ENCODE peak calls at places on chromosomes 12 and 14, in ten cellular contexts. D is NCI-H2081; B is stimulated activated CD8-positive, alpha-beta memory T cell treated with anti-CD3 and anti-CD28 coated beads, Interleukin-2, amount 100 ng/mL, for 1 hour; Y is A549; L is left cardiac atrium; O is DMS153; G is stromal cell of bone marrow; E is mucosa of descending colon; U is non-pigmented ciliary epithelial cell; R is HFF-Myc. V is an unnamed sample.

GRCh38 chr12:106123110-106123509 is 15.6 kb downstream of the NUAK1 start:
- DNase-seq in D (no peak), B (no peak), Y (no peak), L (no peak), O (no peak), G (no peak), E (no peak), U (no peak), R (no peak), V (no peak)

GRCh38 chr14:34623506-34623905 is 6.4 kb downstream of the SNX6 start:
- DNase-seq in D (no peak), B (no peak), Y (no peak), L (no peak), O (no peak), G (no peak), E (no peak), U (no peak), R (no peak), V (no peak)

GRCh38 chr12:4700621-4701026 is 19.6 kb upstream of the GALNT8 start:
- DNase-seq in D (no peak), B (no peak), Y (no peak), L (peak), O (peak), G (peak), E (no peak), U (no peak), R (no peak), V (peak)

GRCh38 chr12:95815635-95816212 is 25.2 kb upstream of the NTN4 start:
- DNase-seq in D (peak), B (no peak), Y (peak), L (no peak), O (peak), G (no peak), E (no peak), U (no peak), R (no peak), V (no peak)

GRCh38 chr12:108609535-108610335 is 11.9 kb upstream of the TMEM119 start:
- DNase-seq in D (no peak), B (no peak), Y (no peak), L (peak), O (no peak), G (peak), E (peak), U (no peak), R (peak), V (peak)

GRCh38 chr14:55339770-55340169 is 68.5 kb downstream of the FBXO34 start:
- DNase-seq in D (no peak), B (no peak), Y (no peak), L (no peak), O (no peak), G (no peak), E (no peak), U (no peak), R (no peak), V (no peak)

GRCh38 chr12:58067610-58068387 is 126.4 kb downstream of the ATP23 start:
- DNase-seq in D (no peak), B (no peak), Y (peak), L (no peak), O (no peak), G (peak), E (no peak), U (peak), R (peak), V (peak)

GRCh38 chr12:8036366-8036765 is 3.9 kb downstream of the FOXJ2 start:
- DNase-seq in D (no peak), B (no peak), Y (no peak), L (no peak), O (no peak), G (no peak), E (no peak), U (no peak), R (no peak), V (no peak)

GRCh38 chr12:121079736-121080272 is 40.8 kb upstream of the OASL start:
- DNase-seq in D (no peak), B (no peak), Y (no peak), L (no peak), O (no peak), G (no peak), E (no peak), U (no peak), R (no peak), V (no peak)

GRCh38 chr12:128983371-128983770 is 130.1 kb downstream of the GLT1D1 start:
- DNase-seq in D (no peak), B (no peak), Y (no peak), L (no peak), O (no peak), G (no peak), E (no peak), U (no peak), R (no peak), V (no peak)

GRCh38 chr12:130582286-130582685 is 133.8 kb downstream of the RIMBP2 start:
- DNase-seq in D (no peak), B (no peak), Y (no peak), L (no peak), O (no peak), G (no peak), E (no peak), U (no peak), R (no peak), V (no peak)

GRCh38 chr12:2960432-2960956 is 1.3 kb downstream of the TEAD4 start:
- DNase-seq in D (peak), B (no peak), Y (peak), L (no peak), O (no peak), G (no peak), E (no peak), U (no peak), R (no peak), V (no peak)

GRCh38 chr12:109595321-109595902 is 21.8 kb downstream of the MVK start:
- DNase-seq in D (no peak), B (no peak), Y (no peak), L (no peak), O (no peak), G (no peak), E (no peak), U (no peak), R (no peak), V (no peak)

GRCh38 chr12:15556411-15556810 is 232.8 kb downstream of the EPS8 start:
- DNase-seq in D (no peak), B (no peak), Y (no peak), L (no peak), O (no peak), G (no peak), E (no peak), U (no peak), R (no peak), V (no peak)

GRCh38 chr14:64566651-64567122 is 16.9 kb downstream of the PPP1R36 start:
- DNase-seq in D (no peak), B (no peak), Y (no peak), L (no peak), O (no peak), G (peak), E (no peak), U (no peak), R (peak), V (no peak)

GRCh38 chr12:45388545-45388944 is 172.7 kb downstream of the ANO6 start:
- DNase-seq in D (no peak), B (no peak), Y (peak), L (no peak), O (no peak), G (peak), E (peak), U (no peak), R (no peak), V (peak)

GRCh38 chr14:50364792-50365191 is 31.9 kb downstream of the CDKL1 start:
- DNase-seq in D (no peak), B (no peak), Y (no peak), L (no peak), O (no peak), G (no peak), E (peak), U (no peak), R (no peak), V (no peak)

GRCh38 chr12:113162102-113163029 is 12.8 kb downstream of the CFAP73 start:
- DNase-seq in D (no peak), B (no peak), Y (no peak), L (no peak), O (no peak), G (no peak), E (no peak), U (no peak), R (no peak), V (no peak)

GRCh38 chr14:26526132-26526531 is 71.7 kb downstream of the NOVA1 start:
- DNase-seq in D (no peak), B (no peak), Y (no peak), L (no peak), O (no peak), G (peak), E (no peak), U (no peak), R (no peak), V (no peak)

GRCh38 chr12:99302874-99303273 is 344.7 kb upstream of the GARIN6 start:
- DNase-seq in D (no peak), B (no peak), Y (no peak), L (no peak), O (no peak), G (no peak), E (no peak), U (no peak), R (no peak), V (no peak)

GRCh38 chr12:48996794-48997718 is 2.1 kb downstream of the DDN start:
- DNase-seq in D (peak), B (peak), Y (peak), L (peak), O (peak), G (no peak), E (peak), U (no peak), R (no peak), V (no peak)

GRCh38 chr14:73797540-73797925 is 54.1 kb upstream of the PTGR2 start:
- DNase-seq in D (no peak), B (no peak), Y (no peak), L (no peak), O (no peak), G (no peak), E (no peak), U (no peak), R (no peak), V (no peak)

GRCh38 chr12:124032265-124032886 is 59.4 kb downstream of the ZNF664 start:
- DNase-seq in D (peak), B (no peak), Y (peak), L (no peak), O (no peak), G (peak), E (peak), U (no peak), R (peak), V (no peak)

GRCh38 chr12:62866451-62867082 is 68.4 kb downstream of the PPM1H start:
- DNase-seq in D (no peak), B (no peak), Y (peak), L (no peak), O (no peak), G (no peak), E (no peak), U (peak), R (no peak), V (peak)

GRCh38 chr14:101116065-101116464 is 212.5 kb upstream of the RTL1 start:
- DNase-seq in D (no peak), B (no peak), Y (no peak), L (no peak), O (no peak), G (no peak), E (no peak), U (no peak), R (no peak), V (no peak)

GRCh38 chr14:103630364-103631108 is 1.5 kb downstream of the KLC1 start:
- DNase-seq in D (no peak), B (no peak), Y (no peak), L (no peak), O (no peak), G (no peak), E (no peak), U (no peak), R (no peak), V (no peak)

GRCh38 chr12:76024942-76025600 is 6.5 kb downstream of the PHLDA1 start:
- DNase-seq in D (no peak), B (no peak), Y (peak), L (no peak), O (no peak), G (peak), E (no peak), U (no peak), R (no peak), V (no peak)

GRCh38 chr12:130965668-130966067 is 12.0 kb downstream of the ADGRD1 start:
- DNase-seq in D (no peak), B (no peak), Y (no peak), L (no peak), O (no peak), G (no peak), E (no peak), U (no peak), R (no peak), V (no peak)

GRCh38 chr12:104680506-104680905 is 223.8 kb downstream of the CHST11 start:
- DNase-seq in D (no peak), B (no peak), Y (no peak), L (no peak), O (no peak), G (no peak), E (no peak), U (no peak), R (no peak), V (no peak)

GRCh38 chr12:111692575-111693210 is 6.8 kb downstream of the ACAD10 start:
- DNase-seq in D (peak), B (no peak), Y (peak), L (no peak), O (no peak), G (no peak), E (no peak), U (no peak), R (no peak), V (no peak)

GRCh38 chr12:56020437-56021189 is at the start of gene IKZF4:
- DNase-seq in D (no peak), B (no peak), Y (no peak), L (peak), O (no peak), G (no peak), E (peak), U (no peak), R (no peak), V (no peak)

GRCh38 chr14:88660056-88660455 is 97.2 kb downstream of the ZC3H14 start:
- DNase-seq in D (no peak), B (no peak), Y (no peak), L (no peak), O (no peak), G (no peak), E (no peak), U (no peak), R (no peak), V (peak)

GRCh38 chr12:106757623-106758348 is 16.7 kb upstream of the RIC8B start:
- DNase-seq in D (no peak), B (no peak), Y (no peak), L (no peak), O (no peak), G (no peak), E (no peak), U (no peak), R (no peak), V (no peak)

GRCh38 chr12:52370906-52371608 is 3.8 kb upstream of the KRT85 start:
- DNase-seq in D (no peak), B (no peak), Y (no peak), L (peak), O (no peak), G (peak), E (peak), U (peak), R (no peak), V (peak)

V was measured in AG09309.